ENCODE peak calls at places on chromosome 2, in seven cellular contexts. X is SIG-M5, S is skeletal muscle cell, P is AML-193, G is erythroblast, U is fibroblast of mammary gland, A is GF-D8. C is an unnamed sample.

GRCh38 chr2:192151848-192152247 is 42.9 kb downstream of the TMEFF2 start:
- DNase-seq in X (no peak), S (peak), P (no peak), G (no peak), U (peak), A (no peak), C (no peak)

GRCh38 chr2:174878537-174879147 is 114.4 kb upstream of the CHRNA1 start:
- DNase-seq in X (no peak), S (peak), P (no peak), G (no peak), U (peak), A (no peak), C (no peak)

GRCh38 chr2:111701266-111701665 is 182.7 kb downstream of the ANAPC1 start:
- DNase-seq in X (no peak), S (no peak), P (no peak), G (no peak), U (no peak), A (no peak), C (no peak)

GRCh38 chr2:80111185-80111584 is 193.4 kb downstream of the LRRTM1 start:
- DNase-seq in X (no peak), S (no peak), P (no peak), G (no peak), U (no peak), A (no peak), C (no peak)

GRCh38 chr2:203786912-203787311 is 80.5 kb downstream of the CD28 start:
- DNase-seq in X (peak), S (peak), P (no peak), G (no peak), U (peak), A (no peak), C (no peak)

GRCh38 chr2:143581989-143582719 is 452.9 kb downstream of the ARHGAP15 start:
- DNase-seq in X (no peak), S (peak), P (no peak), G (no peak), U (peak), A (no peak), C (no peak)

GRCh38 chr2:105141099-105141614 is 100.4 kb upstream of the GPR45 start:
- DNase-seq in X (no peak), S (no peak), P (no peak), G (no peak), U (no peak), A (no peak), C (no peak)

GRCh38 chr2:108297436-108298141 is 8.9 kb downstream of the SULT1C2 start:
- DNase-seq in X (no peak), S (peak), P (no peak), G (no peak), U (peak), A (no peak), C (no peak)

GRCh38 chr2:159891917-159892691 is 94.1 kb upstream of the CD302 start:
- DNase-seq in X (no peak), S (peak), P (no peak), G (no peak), U (peak), A (no peak), C (peak)

GRCh38 chr2:32564417-32565035 is 63.3 kb upstream of the TTC27 start:
- DNase-seq in X (no peak), S (no peak), P (no peak), G (no peak), U (no peak), A (no peak), C (no peak)

GRCh38 chr2:232333361-232334135 is 45.0 kb upstream of the ALPP start:
- DNase-seq in X (no peak), S (no peak), P (no peak), G (no peak), U (no peak), A (no peak), C (no peak)

GRCh38 chr2:191866675-191867506 is 20.0 kb upstream of the CAVIN2 start:
- DNase-seq in X (no peak), S (peak), P (no peak), G (no peak), U (peak), A (no peak), C (peak)

GRCh38 chr2:53432921-53433320 is 334.7 kb upstream of the CHAC2 start:
- DNase-seq in X (no peak), S (no peak), P (no peak), G (no peak), U (no peak), A (no peak), C (no peak)

GRCh38 chr2:162704496-162704895 is 134.1 kb downstream of the KCNH7 start:
- DNase-seq in X (no peak), S (no peak), P (no peak), G (no peak), U (no peak), A (no peak), C (no peak)

GRCh38 chr2:130728007-130728454 is 839 bp upstream of the GPR148 start:
- DNase-seq in X (no peak), S (no peak), P (peak), G (no peak), U (no peak), A (no peak), C (no peak)

C was measured in BJ.